ENCODE peak calls at places on chromosomes 13 and 19, in seven cellular contexts. G is SK-N-SH; A is psoas muscle; K is CD8-positive, alpha-beta T cell; B is colonic mucosa; R is mammary epithelial cell; V is adrenal gland. E is an unnamed sample.

GRCh38 chr13:44218501-44219240 is 155.0 kb upstream of the SERP2 start:
- DNase-seq in G (no peak), A (peak), K (no peak), B (peak), R (no peak), V (no peak), E (peak)

GRCh38 chr19:15776264-15776663 is 11.2 kb upstream of the OR10H5 start:
- DNase-seq in G (no peak), A (no peak), K (no peak), B (no peak), R (no peak), V (no peak), E (no peak)

GRCh38 chr13:110485604-110486003 is 75.9 kb downstream of the RAB20 start:
- DNase-seq in G (no peak), A (no peak), K (no peak), B (no peak), R (no peak), V (no peak), E (no peak)

GRCh38 chr13:106836186-106836802 is 268.4 kb upstream of the ARGLU1 start:
- DNase-seq in G (no peak), A (no peak), K (no peak), B (no peak), R (no peak), V (no peak), E (no peak)

GRCh38 chr19:18523841-18524240 is 2.0 kb upstream of the ELL start:
- DNase-seq in G (no peak), A (no peak), K (no peak), B (no peak), R (no peak), V (no peak), E (no peak)

GRCh38 chr19:24166055-24166454 is 79.1 kb downstream of the ZNF254 start:
- DNase-seq in G (no peak), A (no peak), K (no peak), B (no peak), R (no peak), V (no peak), E (no peak)

GRCh38 chr13:74210693-74211393 is 76.6 kb upstream of the KLF12 start:
- DNase-seq in G (peak), A (no peak), K (no peak), B (no peak), R (peak), V (no peak), E (peak)

GRCh38 chr19:6270822-6271221 is 9.0 kb downstream of the MLLT1 start:
- DNase-seq in G (no peak), A (no peak), K (no peak), B (no peak), R (no peak), V (no peak), E (no peak)

GRCh38 chr13:102610296-102610895 is 13.6 kb downstream of the TPP2 start:
- DNase-seq in G (no peak), A (no peak), K (no peak), B (peak), R (no peak), V (no peak), E (no peak)
- H3K4me3 ChIP-seq in G (no peak), A (no peak), K (no peak), B (no peak), R (no peak), V (no peak), E (no peak)

GRCh38 chr19:4449022-4449825 is 8.4 kb downstream of the UBXN6 start:
- DNase-seq in G (peak), A (peak), K (no peak), B (no peak), R (no peak), V (peak), E (peak)

GRCh38 chr19:4447327-4448146 is 10.1 kb downstream of the UBXN6 start:
- DNase-seq in G (peak), A (no peak), K (no peak), B (no peak), R (no peak), V (no peak), E (no peak)

GRCh38 chr19:4452230-4452990 is 5.2 kb downstream of the UBXN6 start:
- DNase-seq in G (peak), A (no peak), K (no peak), B (no peak), R (no peak), V (no peak), E (no peak)

GRCh38 chr19:4448147-4448985 is 9.2 kb downstream of the UBXN6 start:
- DNase-seq in G (peak), A (peak), K (no peak), B (no peak), R (no peak), V (peak), E (no peak)

GRCh38 chr19:4449826-4450075 is 7.8 kb downstream of the UBXN6 start:
- DNase-seq in G (no peak), A (no peak), K (no peak), B (no peak), R (no peak), V (no peak), E (no peak)
- H3K27ac ChIP-seq in G (no peak), A (peak), K (no peak), B (no peak), R (no peak), V (no peak), E (peak)

GRCh38 chr19:54415901-54416621 is 797 bp downstream of the TTYH1 start:
- DNase-seq in G (no peak), A (no peak), K (no peak), B (no peak), R (no peak), V (no peak), E (no peak)
- H3K4me3 ChIP-seq in G (no peak), A (no peak), K (no peak), B (no peak), R (no peak), V (no peak), E (peak)

DNA sequence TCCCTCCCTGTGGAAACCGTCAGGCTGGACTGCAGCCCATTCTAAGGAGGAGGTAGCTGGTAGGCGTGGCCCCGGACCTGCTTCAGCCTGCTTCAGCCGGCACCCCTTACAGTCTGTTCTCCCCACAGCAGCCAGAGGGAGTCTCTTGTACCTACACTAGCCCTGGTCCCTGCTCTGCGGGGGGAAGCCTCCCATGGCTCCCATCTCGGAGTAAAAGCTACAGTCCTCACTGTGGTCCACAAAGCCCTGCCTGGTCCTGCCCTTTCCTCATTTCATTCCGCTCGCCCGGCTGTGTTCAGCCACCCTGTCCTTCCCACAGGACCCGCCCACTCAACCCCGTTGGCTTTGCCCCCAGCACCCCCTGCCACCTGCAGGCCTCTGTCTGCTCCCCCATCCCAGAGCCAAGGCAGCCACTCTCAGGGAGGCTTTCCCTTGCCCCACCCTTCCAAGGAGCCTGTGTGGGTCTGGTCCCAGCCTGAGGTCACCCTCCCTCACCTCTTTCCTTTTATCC is 1.3 kb downstream of the PGLYRP1 start:
- DNase-seq in G (no peak), A (no peak), K (no peak), B (peak), R (peak), V (no peak), E (no peak)
- H3K27ac ChIP-seq in G (no peak), A (no peak), K (no peak), B (no peak), R (no peak), V (no peak), E (no peak)

E was measured in right atrium auricular region.